ENCODE peak calls at places on chromosomes 16 and 17, in six cellular contexts. Q is A549, T is stomach, M is sigmoid colon, K is fibroblast of lung, L is mammary epithelial cell. J is an unnamed sample.

GRCh38 chr17:16391451-16391850 is 10.6 kb downstream of the UBB start:
- DNase-seq in Q (no peak), M (no peak), T (no peak), K (no peak), L (no peak), J (no peak)

GRCh38 chr16:27289669-27290068 is 21.1 kb upstream of the NSMCE1 start:
- DNase-seq in Q (no peak), M (no peak), L (no peak), T (no peak), K (peak), J (no peak)

GRCh38 chr17:59764292-59764741 is 56.9 kb downstream of the VMP1 start:
- DNase-seq in K (peak), T (no peak), Q (no peak), L (peak), M (no peak), J (no peak)

GRCh38 chr17:20266806-20267458 is 200.4 kb downstream of the LGALS9B start:
- DNase-seq in M (no peak), L (peak), T (no peak), K (peak), Q (no peak), J (no peak)

GRCh38 chr16:27780468-27781194 is 230.7 kb downstream of the KATNIP start:
- DNase-seq in K (no peak), M (no peak), L (no peak), Q (no peak), T (no peak), J (no peak)

GRCh38 chr16:20084624-20085226 is 11.0 kb upstream of the GPR139 start:
- DNase-seq in T (no peak), Q (peak), M (no peak), L (no peak), K (no peak), J (no peak)

GRCh38 chr16:68790130-68790761 is 53.1 kb upstream of the TANGO6 start:
- DNase-seq in K (peak), L (peak), T (peak), Q (peak), M (peak), J (no peak)

GRCh38 chr17:6755731-6756184 is at the start of gene XAF1:
- DNase-seq in L (no peak), T (peak), M (peak), Q (no peak), K (no peak), J (no peak)

GRCh38 chr17:78266771-78267170 is 35.3 kb downstream of the TMEM235 start:
- DNase-seq in Q (no peak), M (no peak), L (no peak), T (no peak), K (no peak), J (no peak)

GRCh38 chr17:32894245-32894644 is 17.3 kb upstream of the MYO1D start:
- DNase-seq in Q (no peak), M (no peak), T (no peak), K (no peak), L (peak), J (no peak)

GRCh38 chr16:84314373-84314772 is 19.7 kb downstream of the WFDC1 start:
- DNase-seq in K (no peak), L (no peak), M (peak), T (no peak), Q (no peak), J (no peak)

GRCh38 chr16:84314814-84315213 is 20.1 kb downstream of the WFDC1 start:
- DNase-seq in M (peak), L (no peak), Q (no peak), T (no peak), K (no peak), J (no peak)

GRCh38 chr16:84310642-84311041 is 16.0 kb downstream of the WFDC1 start:
- DNase-seq in Q (no peak), K (no peak), L (no peak), M (no peak), T (no peak), J (no peak)

GRCh38 chr16:84313921-84314320 is 19.2 kb downstream of the WFDC1 start:
- DNase-seq in M (peak), K (no peak), L (no peak), T (no peak), Q (no peak), J (no peak)

GRCh38 chr16:84312783-84313382 is 18.2 kb downstream of the WFDC1 start:
- DNase-seq in L (no peak), T (no peak), M (peak), Q (no peak), K (no peak), J (no peak)
- TF ChIP-seq CTCF in L (no peak), T (no peak), M (no peak), Q (no peak), K (no peak), J (no peak)

GRCh38 chr16:29815032-29815721 is 775 bp upstream of the PAGR1 start:
- DNase-seq in Q (no peak), L (no peak), T (no peak), M (peak), K (no peak), J (no peak)

GRCh38 chr16:29814592-29814991 is 1.4 kb upstream of the PAGR1 start:
- DNase-seq in T (no peak), K (no peak), M (no peak), Q (no peak), L (no peak), J (no peak)

GRCh38 chr16:29818082-29818481 is 2.1 kb downstream of the PAGR1 start:
- DNase-seq in Q (no peak), L (no peak), T (no peak), K (no peak), M (no peak), J (no peak)

GRCh38 chr16:29815793-29816693 is at the start of gene PAGR1:
- DNase-seq in Q (peak), L (peak), T (peak), M (peak), K (peak), J (peak)

GRCh38 chr16:29816694-29817441 is 916 bp downstream of the PAGR1 start:
- DNase-seq in K (peak), T (peak), L (peak), Q (peak), M (peak), J (no peak)
- TF ChIP-seq CTCF in K (peak), T (no peak), L (peak), Q (no peak), M (no peak), J (no peak)

DNA sequence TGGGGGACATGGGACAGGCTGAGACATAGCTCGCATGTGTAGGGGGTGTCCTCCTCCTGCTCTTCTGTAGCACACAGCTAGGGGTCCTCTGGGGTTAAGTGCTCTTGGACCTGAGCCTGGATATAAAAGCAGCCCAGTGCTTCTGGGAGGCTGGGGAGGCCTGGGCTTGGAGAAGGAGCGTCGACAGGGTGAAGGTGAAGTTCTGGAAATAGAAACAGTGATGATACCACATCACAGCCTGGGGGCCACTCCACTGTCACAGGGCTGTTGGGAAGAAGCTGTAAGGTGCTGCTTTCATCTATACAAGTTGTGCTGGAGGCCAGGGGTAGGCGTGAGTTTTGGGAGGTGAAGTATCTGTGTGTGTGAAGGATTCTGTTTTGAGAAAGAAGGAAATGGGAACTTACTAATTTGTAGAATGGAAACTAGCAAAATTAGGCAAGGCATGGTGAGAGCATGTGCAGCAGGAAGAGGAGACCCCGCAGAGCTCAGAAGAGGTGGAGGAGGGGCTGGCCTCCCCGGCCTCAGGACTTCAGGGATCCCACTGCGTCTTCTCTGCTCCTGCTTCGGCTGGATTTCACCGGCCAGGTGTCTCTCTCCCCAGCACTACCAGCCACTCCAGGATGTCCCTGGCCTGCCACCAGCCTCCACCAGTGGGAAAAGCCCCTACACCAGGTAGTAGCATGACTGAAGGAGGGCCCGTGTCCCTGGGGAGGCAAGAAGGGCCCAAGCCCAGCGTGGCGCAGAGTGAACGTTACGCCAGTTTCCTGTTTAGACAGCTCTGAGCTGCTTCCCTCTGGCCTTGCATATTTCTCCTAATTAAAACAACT is 19.4 kb downstream of the PLCG2 start:
- DNase-seq in M (no peak), T (no peak), L (no peak), K (no peak), Q (no peak), J (no peak)
- TF ChIP-seq CTCF in M (no peak), T (no peak), L (no peak), K (no peak), Q (no peak), J (no peak)

GRCh38 chr16:3362931-3363330 is 7.2 kb downstream of the OR2C1 start:
- DNase-seq in Q (no peak), M (no peak), L (no peak), K (no peak), T (no peak), J (no peak)

GRCh38 chr16:3369073-3369472 is 13.4 kb downstream of the OR2C1 start:
- DNase-seq in Q (no peak), K (no peak), L (no peak), T (no peak), M (no peak), J (no peak)

GRCh38 chr16:3358884-3359283 is 3.2 kb downstream of the OR2C1 start:
- DNase-seq in M (no peak), T (no peak), K (peak), Q (no peak), L (no peak), J (no peak)

GRCh38 chr16:3364774-3365427 is 9.2 kb downstream of the OR2C1 start:
- DNase-seq in M (peak), L (peak), K (peak), Q (peak), T (peak), J (peak)

DNA sequence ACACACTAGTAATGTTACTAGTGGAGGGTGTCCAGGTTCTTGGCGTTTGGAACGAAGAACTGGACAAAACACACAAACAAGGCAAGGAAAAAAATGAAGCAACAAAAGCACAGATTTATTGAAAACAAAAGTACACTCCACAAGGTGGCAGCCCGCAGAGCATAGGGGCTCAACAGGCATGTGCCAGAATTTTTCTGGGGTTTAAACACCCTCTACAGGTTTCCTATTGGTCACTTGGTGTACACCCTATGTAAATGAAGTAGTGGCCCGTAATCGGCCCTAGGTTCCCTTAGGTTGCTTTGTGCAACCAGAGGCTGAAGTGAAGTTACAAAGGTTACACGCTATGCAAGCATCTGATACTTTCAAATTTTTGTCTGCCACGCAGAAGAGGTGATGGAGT is 8.1 kb downstream of the OR2C1 start:
- DNase-seq in K (no peak), Q (peak), L (no peak), T (no peak), M (no peak), J (no peak)
- TF ChIP-seq CTCF in K (no peak), Q (no peak), L (no peak), T (no peak), M (no peak), J (peak)

DNA sequence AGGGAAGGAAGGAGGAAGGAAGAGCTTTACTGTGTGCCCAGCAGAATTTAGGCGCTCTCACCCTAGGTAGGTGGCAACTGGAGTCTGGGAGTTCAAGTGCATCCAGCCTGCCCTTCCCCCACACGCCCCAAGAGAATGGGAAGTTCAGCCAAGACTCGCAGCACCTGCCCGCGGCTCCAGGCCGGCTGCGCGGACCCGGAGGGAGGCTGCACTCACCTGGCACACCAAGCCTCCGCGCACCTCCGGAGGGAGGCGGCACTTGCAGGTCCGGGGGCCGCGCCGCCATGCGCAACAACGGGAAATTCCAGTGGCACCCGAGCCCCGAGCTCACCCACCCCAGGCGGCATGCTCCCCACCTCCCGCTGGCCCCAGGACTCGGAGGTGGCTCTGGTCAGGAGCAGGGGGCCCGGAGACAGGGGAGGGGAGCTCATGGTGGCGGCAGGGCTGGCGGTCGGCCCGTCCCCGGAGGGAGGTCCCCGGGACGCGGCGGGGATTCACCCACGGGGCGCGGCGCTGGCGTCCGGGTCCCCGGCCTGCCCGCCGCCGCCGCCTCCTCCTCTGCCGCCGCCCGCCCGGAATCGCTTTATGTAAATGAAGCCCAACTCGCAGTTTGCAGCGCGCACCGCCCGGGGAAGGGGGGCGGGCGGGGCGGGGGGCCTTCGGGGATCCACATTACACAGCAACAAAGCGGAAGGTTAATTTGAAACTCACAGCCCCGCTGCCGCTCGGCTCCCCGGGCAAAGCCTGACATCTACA is at the start of gene ZFHX3:
- DNase-seq in K (peak), M (peak), L (peak), T (peak), Q (peak), J (no peak)
- TF ChIP-seq CTCF in K (peak), M (no peak), L (peak), T (no peak), Q (peak), J (no peak)

J was measured in D721Med.